ENCODE peak calls at places on chromosomes 12 and 14, in ten cellular contexts. One of them, this sample, is unnamed.

GRCh38 chr12:27517532-27517931 is 6.5 kb upstream of the PPFIBP1 start:
- DNase-seq in left ventricle myocardium inferior: no peak
- DNase-seq in B cell: no peak
- DNase-seq in mammary epithelial cell: no peak
- DNase-seq in keratinocyte: no peak
- DNase-seq in heart left ventricle: no peak
- DNase-seq in RWPE1: no peak
- DNase-seq in GM12864: no peak
- DNase-seq in neural crest cell: no peak
- DNase-seq in activated B cell treated with CpG ODN at 0.5 μM for 24 hours: no peak
- DNase-seq in this sample: no peak

GRCh38 chr14:37899365-37899764 is 303.9 kb downstream of the TTC6 start:
- DNase-seq in GM12864: no peak
- DNase-seq in activated B cell treated with CpG ODN at 0.5 μM for 24 hours: no peak
- DNase-seq in heart left ventricle: no peak
- DNase-seq in keratinocyte: no peak
- DNase-seq in neural crest cell: no peak
- DNase-seq in mammary epithelial cell: no peak
- DNase-seq in RWPE1: no peak
- DNase-seq in B cell: no peak
- DNase-seq in left ventricle myocardium inferior: no peak
- DNase-seq in this sample: peak

GRCh38 chr12:131559517-131560516 is 151.1 kb upstream of the SFSWAP start:
- DNase-seq in B cell: no peak
- DNase-seq in RWPE1: peak
- DNase-seq in activated B cell treated with CpG ODN at 0.5 μM for 24 hours: no peak
- DNase-seq in GM12864: no peak
- DNase-seq in neural crest cell: no peak
- DNase-seq in mammary epithelial cell: no peak
- DNase-seq in left ventricle myocardium inferior: no peak
- DNase-seq in heart left ventricle: no peak
- DNase-seq in keratinocyte: no peak
- DNase-seq in this sample: no peak

GRCh38 chr12:116222358-116222757 is 55.1 kb downstream of the MED13L start:
- DNase-seq in left ventricle myocardium inferior: no peak
- DNase-seq in heart left ventricle: peak
- DNase-seq in GM12864: no peak
- DNase-seq in RWPE1: peak
- DNase-seq in mammary epithelial cell: peak
- DNase-seq in activated B cell treated with CpG ODN at 0.5 μM for 24 hours: no peak
- DNase-seq in B cell: no peak
- DNase-seq in neural crest cell: no peak
- DNase-seq in keratinocyte: peak
- DNase-seq in this sample: no peak

GRCh38 chr12:53560912-53561589 is 53.8 kb upstream of the NPFF start:
- DNase-seq in mammary epithelial cell: no peak
- DNase-seq in heart left ventricle: no peak
- DNase-seq in left ventricle myocardium inferior: no peak
- DNase-seq in B cell: no peak
- DNase-seq in RWPE1: no peak
- DNase-seq in keratinocyte: no peak
- DNase-seq in neural crest cell: no peak
- DNase-seq in GM12864: no peak
- DNase-seq in activated B cell treated with CpG ODN at 0.5 μM for 24 hours: no peak
- DNase-seq in this sample: no peak

GRCh38 chr12:48925218-48925871 is at the start of gene FKBP11:
- DNase-seq in left ventricle myocardium inferior: peak
- DNase-seq in keratinocyte: no peak
- DNase-seq in heart left ventricle: peak
- DNase-seq in RWPE1: peak
- DNase-seq in mammary epithelial cell: peak
- DNase-seq in neural crest cell: peak
- DNase-seq in activated B cell treated with CpG ODN at 0.5 μM for 24 hours: peak
- DNase-seq in B cell: peak
- DNase-seq in GM12864: peak
- DNase-seq in this sample: peak

GRCh38 chr14:104941508-104942365 is 17.1 kb downstream of the PLD4 start:
- DNase-seq in activated B cell treated with CpG ODN at 0.5 μM for 24 hours: no peak
- DNase-seq in RWPE1: no peak
- DNase-seq in heart left ventricle: no peak
- DNase-seq in neural crest cell: no peak
- DNase-seq in B cell: no peak
- DNase-seq in left ventricle myocardium inferior: peak
- DNase-seq in keratinocyte: no peak
- DNase-seq in mammary epithelial cell: no peak
- DNase-seq in GM12864: no peak
- DNase-seq in this sample: peak

GRCh38 chr12:105069936-105070702 is 14.1 kb downstream of the ALDH1L2 start:
- DNase-seq in heart left ventricle: no peak
- DNase-seq in B cell: no peak
- DNase-seq in neural crest cell: no peak
- DNase-seq in keratinocyte: no peak
- DNase-seq in RWPE1: no peak
- DNase-seq in left ventricle myocardium inferior: no peak
- DNase-seq in activated B cell treated with CpG ODN at 0.5 μM for 24 hours: no peak
- DNase-seq in mammary epithelial cell: no peak
- DNase-seq in GM12864: no peak
- DNase-seq in this sample: no peak

GRCh38 chr14:73662439-73663056 is 17.8 kb downstream of the DNAL1 start:
- DNase-seq in B cell: no peak
- DNase-seq in left ventricle myocardium inferior: no peak
- DNase-seq in heart left ventricle: no peak
- DNase-seq in RWPE1: peak
- DNase-seq in GM12864: no peak
- DNase-seq in keratinocyte: peak
- DNase-seq in mammary epithelial cell: peak
- DNase-seq in neural crest cell: no peak
- DNase-seq in activated B cell treated with CpG ODN at 0.5 μM for 24 hours: no peak
- DNase-seq in this sample: no peak

GRCh38 chr12:46371718-46372130 is 849 bp downstream of the SLC38A2 start:
- DNase-seq in RWPE1: peak
- DNase-seq in neural crest cell: no peak
- DNase-seq in heart left ventricle: peak
- DNase-seq in GM12864: no peak
- DNase-seq in keratinocyte: no peak
- DNase-seq in mammary epithelial cell: no peak
- DNase-seq in left ventricle myocardium inferior: peak
- DNase-seq in B cell: peak
- DNase-seq in activated B cell treated with CpG ODN at 0.5 μM for 24 hours: peak
- DNase-seq in this sample: no peak

GRCh38 chr12:21073129-21073528 is 57.9 kb upstream of the SLCO1B1 start:
- DNase-seq in heart left ventricle: no peak
- DNase-seq in mammary epithelial cell: no peak
- DNase-seq in GM12864: no peak
- DNase-seq in B cell: no peak
- DNase-seq in activated B cell treated with CpG ODN at 0.5 μM for 24 hours: no peak
- DNase-seq in left ventricle myocardium inferior: no peak
- DNase-seq in neural crest cell: no peak
- DNase-seq in keratinocyte: no peak
- DNase-seq in RWPE1: no peak
- DNase-seq in this sample: no peak

GRCh38 chr12:71904629-71905028 is 34.0 kb upstream of the TPH2 start:
- DNase-seq in keratinocyte: no peak
- DNase-seq in mammary epithelial cell: no peak
- DNase-seq in RWPE1: no peak
- DNase-seq in activated B cell treated with CpG ODN at 0.5 μM for 24 hours: no peak
- DNase-seq in heart left ventricle: no peak
- DNase-seq in neural crest cell: no peak
- DNase-seq in B cell: no peak
- DNase-seq in left ventricle myocardium inferior: no peak
- DNase-seq in GM12864: no peak
- DNase-seq in this sample: no peak

GRCh38 chr14:73712540-73713141 is 1.5 kb downstream of the PNMA1 start:
- DNase-seq in B cell: peak
- DNase-seq in activated B cell treated with CpG ODN at 0.5 μM for 24 hours: no peak
- DNase-seq in RWPE1: peak
- DNase-seq in GM12864: no peak
- DNase-seq in left ventricle myocardium inferior: no peak
- DNase-seq in keratinocyte: no peak
- DNase-seq in mammary epithelial cell: peak
- DNase-seq in neural crest cell: no peak
- DNase-seq in heart left ventricle: peak
- DNase-seq in this sample: no peak

GRCh38 chr12:29738416-29738815 is 45.3 kb downstream of the TMTC1 start:
- DNase-seq in B cell: no peak
- DNase-seq in left ventricle myocardium inferior: no peak
- DNase-seq in heart left ventricle: no peak
- DNase-seq in mammary epithelial cell: no peak
- DNase-seq in keratinocyte: no peak
- DNase-seq in GM12864: no peak
- DNase-seq in activated B cell treated with CpG ODN at 0.5 μM for 24 hours: no peak
- DNase-seq in neural crest cell: no peak
- DNase-seq in RWPE1: no peak
- DNase-seq in this sample: no peak

GRCh38 chr14:96011131-96011530 is 28.0 kb upstream of the C14orf132 start:
- DNase-seq in B cell: no peak
- DNase-seq in left ventricle myocardium inferior: no peak
- DNase-seq in keratinocyte: no peak
- DNase-seq in neural crest cell: no peak
- DNase-seq in GM12864: no peak
- DNase-seq in RWPE1: no peak
- DNase-seq in activated B cell treated with CpG ODN at 0.5 μM for 24 hours: no peak
- DNase-seq in heart left ventricle: no peak
- DNase-seq in mammary epithelial cell: no peak
- DNase-seq in this sample: no peak

GRCh38 chr12:56677680-56678079 is 10.4 kb downstream of the PTGES3 start:
- DNase-seq in keratinocyte: no peak
- DNase-seq in heart left ventricle: no peak
- DNase-seq in left ventricle myocardium inferior: no peak
- DNase-seq in mammary epithelial cell: no peak
- DNase-seq in neural crest cell: no peak
- DNase-seq in B cell: no peak
- DNase-seq in RWPE1: no peak
- DNase-seq in GM12864: no peak
- DNase-seq in activated B cell treated with CpG ODN at 0.5 μM for 24 hours: no peak
- DNase-seq in this sample: no peak

GRCh38 chr12:10554971-10555481 is 49.3 kb downstream of the EIF2S3B start:
- DNase-seq in heart left ventricle: no peak
- DNase-seq in keratinocyte: no peak
- DNase-seq in mammary epithelial cell: no peak
- DNase-seq in left ventricle myocardium inferior: no peak
- DNase-seq in activated B cell treated with CpG ODN at 0.5 μM for 24 hours: no peak
- DNase-seq in neural crest cell: no peak
- DNase-seq in B cell: no peak
- DNase-seq in GM12864: no peak
- DNase-seq in RWPE1: no peak
- DNase-seq in this sample: no peak

GRCh38 chr12:74752196-74752595 is 214.6 kb downstream of the ATXN7L3B start:
- DNase-seq in left ventricle myocardium inferior: no peak
- DNase-seq in heart left ventricle: no peak
- DNase-seq in RWPE1: no peak
- DNase-seq in B cell: no peak
- DNase-seq in keratinocyte: no peak
- DNase-seq in mammary epithelial cell: no peak
- DNase-seq in neural crest cell: no peak
- DNase-seq in GM12864: no peak
- DNase-seq in activated B cell treated with CpG ODN at 0.5 μM for 24 hours: no peak
- DNase-seq in this sample: no peak

GRCh38 chr12:74747305-74747704 is 209.7 kb downstream of the ATXN7L3B start:
- DNase-seq in GM12864: no peak
- DNase-seq in activated B cell treated with CpG ODN at 0.5 μM for 24 hours: no peak
- DNase-seq in heart left ventricle: no peak
- DNase-seq in neural crest cell: no peak
- DNase-seq in left ventricle myocardium inferior: no peak
- DNase-seq in RWPE1: no peak
- DNase-seq in mammary epithelial cell: no peak
- DNase-seq in B cell: no peak
- DNase-seq in keratinocyte: no peak
- DNase-seq in this sample: no peak
- TF ChIP-seq CTCF in GM12864: no peak
- TF ChIP-seq CTCF in activated B cell treated with CpG ODN at 0.5 μM for 24 hours: no peak
- TF ChIP-seq CTCF in heart left ventricle: no peak
- TF ChIP-seq CTCF in neural crest cell: peak
- TF ChIP-seq CTCF in left ventricle myocardium inferior: no peak
- TF ChIP-seq CTCF in RWPE1: no peak
- TF ChIP-seq CTCF in mammary epithelial cell: peak
- TF ChIP-seq CTCF in B cell: no peak
- TF ChIP-seq CTCF in keratinocyte: no peak
- TF ChIP-seq CTCF in this sample: no peak

GRCh38 chr12:84562331-84562730 is 350.3 kb downstream of the SLC6A15 start:
- DNase-seq in keratinocyte: no peak
- DNase-seq in activated B cell treated with CpG ODN at 0.5 μM for 24 hours: no peak
- DNase-seq in mammary epithelial cell: no peak
- DNase-seq in RWPE1: no peak
- DNase-seq in left ventricle myocardium inferior: no peak
- DNase-seq in B cell: no peak
- DNase-seq in heart left ventricle: no peak
- DNase-seq in GM12864: no peak
- DNase-seq in neural crest cell: no peak
- DNase-seq in this sample: no peak
- TF ChIP-seq CTCF in keratinocyte: no peak
- TF ChIP-seq CTCF in activated B cell treated with CpG ODN at 0.5 μM for 24 hours: no peak
- TF ChIP-seq CTCF in mammary epithelial cell: no peak
- TF ChIP-seq CTCF in RWPE1: no peak
- TF ChIP-seq CTCF in left ventricle myocardium inferior: no peak
- TF ChIP-seq CTCF in B cell: no peak
- TF ChIP-seq CTCF in heart left ventricle: no peak
- TF ChIP-seq CTCF in GM12864: no peak
- TF ChIP-seq CTCF in neural crest cell: no peak
- TF ChIP-seq CTCF in this sample: no peak

DNA sequence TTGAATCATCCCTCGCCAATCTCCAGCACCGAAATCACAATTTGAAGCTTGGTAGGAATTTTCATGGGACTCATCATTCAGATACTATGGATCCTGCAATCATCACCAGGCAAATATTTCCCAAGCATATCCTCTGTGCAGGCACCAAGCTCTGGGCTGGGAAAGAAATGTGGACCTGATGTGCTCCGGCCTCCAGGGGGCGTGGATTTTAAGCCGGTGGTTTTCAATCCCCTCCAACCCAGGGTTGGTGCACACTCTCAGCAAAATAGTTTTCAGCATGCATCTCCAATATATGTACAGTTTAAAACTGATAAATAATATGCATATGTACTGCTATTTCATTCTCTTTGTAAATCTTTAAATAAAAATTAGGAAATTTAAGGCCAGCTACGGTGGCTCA is 98.9 kb downstream of the RBM19 start:
- DNase-seq in heart left ventricle: no peak
- DNase-seq in B cell: no peak
- DNase-seq in activated B cell treated with CpG ODN at 0.5 μM for 24 hours: no peak
- DNase-seq in GM12864: no peak
- DNase-seq in neural crest cell: peak
- DNase-seq in left ventricle myocardium inferior: no peak
- DNase-seq in mammary epithelial cell: no peak
- DNase-seq in RWPE1: peak
- DNase-seq in keratinocyte: no peak
- DNase-seq in this sample: peak
- TF ChIP-seq CTCF in heart left ventricle: no peak
- TF ChIP-seq CTCF in B cell: no peak
- TF ChIP-seq CTCF in activated B cell treated with CpG ODN at 0.5 μM for 24 hours: no peak
- TF ChIP-seq CTCF in GM12864: no peak
- TF ChIP-seq CTCF in neural crest cell: peak
- TF ChIP-seq CTCF in left ventricle myocardium inferior: peak
- TF ChIP-seq CTCF in mammary epithelial cell: peak
- TF ChIP-seq CTCF in RWPE1: no peak
- TF ChIP-seq CTCF in keratinocyte: peak
- TF ChIP-seq CTCF in this sample: peak

DNA sequence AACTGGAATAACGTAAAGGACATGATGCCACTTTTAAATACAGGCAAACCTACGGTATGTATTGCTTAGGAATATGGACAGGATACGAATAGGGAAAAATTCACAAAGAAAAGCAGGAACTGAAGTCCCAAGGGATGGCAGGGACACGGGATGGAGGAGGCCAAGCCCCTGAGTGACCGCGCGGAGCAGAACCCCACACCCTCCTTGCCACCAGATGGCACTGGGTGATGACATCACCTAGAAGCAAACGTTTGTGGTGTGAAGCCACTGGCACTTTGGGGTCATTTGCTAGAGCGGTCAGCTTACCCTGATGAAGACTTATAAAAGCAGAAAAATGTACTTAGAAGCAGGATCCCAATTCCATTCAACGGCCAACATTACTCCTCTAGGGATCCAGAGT is 9.4 kb downstream of the DHX37 start:
- DNase-seq in heart left ventricle: no peak
- DNase-seq in RWPE1: no peak
- DNase-seq in keratinocyte: no peak
- DNase-seq in GM12864: no peak
- DNase-seq in activated B cell treated with CpG ODN at 0.5 μM for 24 hours: no peak
- DNase-seq in mammary epithelial cell: no peak
- DNase-seq in left ventricle myocardium inferior: no peak
- DNase-seq in B cell: no peak
- DNase-seq in neural crest cell: no peak
- DNase-seq in this sample: peak
- TF ChIP-seq CTCF in heart left ventricle: no peak
- TF ChIP-seq CTCF in RWPE1: no peak
- TF ChIP-seq CTCF in keratinocyte: no peak
- TF ChIP-seq CTCF in GM12864: no peak
- TF ChIP-seq CTCF in activated B cell treated with CpG ODN at 0.5 μM for 24 hours: no peak
- TF ChIP-seq CTCF in mammary epithelial cell: no peak
- TF ChIP-seq CTCF in left ventricle myocardium inferior: no peak
- TF ChIP-seq CTCF in B cell: no peak
- TF ChIP-seq CTCF in neural crest cell: no peak
- TF ChIP-seq CTCF in this sample: no peak

This sample was measured in glutamatergic neuron.